ENCODE peak calls at places on chromosome 19, in four cellular contexts. One of them, this sample, is unnamed. For H3K4me1 and H3K9me3, the result is how much of the 10 kb centered on the place peaks cover.

GRCh38 chr19:3669616-3670257 is 30.5 kb downstream of the PIP5K1C start:
- DNase-seq in HepG2: no peak
- DNase-seq in ovary: no peak
- DNase-seq in sigmoid colon: no peak
- DNase-seq in this sample: no peak

GRCh38 chr19:12647490-12648071 is 19.0 kb downstream of the MAN2B1 start:
- DNase-seq in HepG2: no peak
- DNase-seq in ovary: peak
- DNase-seq in sigmoid colon: peak
- DNase-seq in this sample: peak

GRCh38 chr19:16649734-16650133 is 10.2 kb downstream of the SMIM7 start:
- DNase-seq in sigmoid colon: no peak
- DNase-seq in ovary: no peak
- DNase-seq in HepG2: no peak
- DNase-seq in this sample: no peak

GRCh38 chr19:33394006-33394722 is 20.7 kb downstream of the CEBPG start:
- DNase-seq in ovary: no peak
- DNase-seq in sigmoid colon: peak
- DNase-seq in HepG2: peak
- DNase-seq in this sample: no peak

GRCh38 chr19:5935473-5936307 is 21.6 kb downstream of the CAPS start:
- DNase-seq in sigmoid colon: no peak
- DNase-seq in HepG2: no peak
- DNase-seq in ovary: no peak
- DNase-seq in this sample: no peak

GRCh38 chr19:2648528-2648937 is 54.0 kb downstream of the GNG7 start:
- DNase-seq in HepG2: peak
- DNase-seq in sigmoid colon: peak
- DNase-seq in ovary: peak
- DNase-seq in this sample: peak

GRCh38 chr19:17329061-17329767 is 5.4 kb downstream of the ANO8 start:
- DNase-seq in ovary: no peak
- DNase-seq in sigmoid colon: no peak
- DNase-seq in HepG2: no peak
- DNase-seq in this sample: no peak

GRCh38 chr19:13689050-13689449 is 75.3 kb upstream of the MRI1 start:
- DNase-seq in ovary: no peak
- DNase-seq in sigmoid colon: no peak
- DNase-seq in HepG2: peak
- DNase-seq in this sample: no peak

GRCh38 chr19:42111811-42112210 is 20.4 kb downstream of the POU2F2 start:
- DNase-seq in sigmoid colon: no peak
- DNase-seq in ovary: no peak
- DNase-seq in HepG2: no peak
- DNase-seq in this sample: no peak

GRCh38 chr19:29843180-29844051 is 31.6 kb downstream of the CCNE1 start:
- DNase-seq in sigmoid colon: peak
- DNase-seq in ovary: peak
- DNase-seq in HepG2: no peak
- DNase-seq in this sample: peak

GRCh38 chr19:30391554-30392551 is 19.7 kb downstream of the ZNF536 start:
- DNase-seq in sigmoid colon: no peak
- DNase-seq in HepG2: no peak
- DNase-seq in ovary: no peak
- DNase-seq in this sample: no peak

GRCh38 chr19:802888-803561 is 5.8 kb downstream of the PTBP1 start:
- DNase-seq in ovary: no peak
- DNase-seq in sigmoid colon: no peak
- DNase-seq in HepG2: no peak
- DNase-seq in this sample: no peak

GRCh38 chr19:41133260-41133659 is 19.0 kb downstream of the CYP2F1 start:
- DNase-seq in HepG2: no peak
- DNase-seq in ovary: no peak
- DNase-seq in sigmoid colon: no peak
- DNase-seq in this sample: no peak

GRCh38 chr19:6828698-6829633 is 56.5 kb downstream of the VAV1 start:
- DNase-seq in ovary: no peak
- DNase-seq in sigmoid colon: no peak
- DNase-seq in HepG2: no peak
- DNase-seq in this sample: no peak

GRCh38 chr19:32819415-32820400 is 49.9 kb downstream of the SLC7A9 start:
- DNase-seq in HepG2: no peak
- DNase-seq in ovary: no peak
- DNase-seq in sigmoid colon: peak
- DNase-seq in this sample: no peak

GRCh38 chr19:48815870-48816501 is 5.2 kb upstream of the BCAT2 start:
- DNase-seq in ovary: no peak
- DNase-seq in sigmoid colon: no peak
- DNase-seq in HepG2: peak
- DNase-seq in this sample: peak

GRCh38 chr19:48817585-48818124 is 6.8 kb upstream of the BCAT2 start:
- DNase-seq in ovary: no peak
- DNase-seq in sigmoid colon: no peak
- DNase-seq in HepG2: no peak
- DNase-seq in this sample: no peak

GRCh38 chr19:48819366-48819816 is 8.6 kb upstream of the BCAT2 start:
- DNase-seq in HepG2: no peak
- DNase-seq in ovary: peak
- DNase-seq in sigmoid colon: peak
- DNase-seq in this sample: peak

GRCh38 chr19:48821633-48822032 is 10.8 kb upstream of the BCAT2 start:
- DNase-seq in ovary: no peak
- DNase-seq in HepG2: no peak
- DNase-seq in sigmoid colon: no peak
- DNase-seq in this sample: no peak

DNA sequence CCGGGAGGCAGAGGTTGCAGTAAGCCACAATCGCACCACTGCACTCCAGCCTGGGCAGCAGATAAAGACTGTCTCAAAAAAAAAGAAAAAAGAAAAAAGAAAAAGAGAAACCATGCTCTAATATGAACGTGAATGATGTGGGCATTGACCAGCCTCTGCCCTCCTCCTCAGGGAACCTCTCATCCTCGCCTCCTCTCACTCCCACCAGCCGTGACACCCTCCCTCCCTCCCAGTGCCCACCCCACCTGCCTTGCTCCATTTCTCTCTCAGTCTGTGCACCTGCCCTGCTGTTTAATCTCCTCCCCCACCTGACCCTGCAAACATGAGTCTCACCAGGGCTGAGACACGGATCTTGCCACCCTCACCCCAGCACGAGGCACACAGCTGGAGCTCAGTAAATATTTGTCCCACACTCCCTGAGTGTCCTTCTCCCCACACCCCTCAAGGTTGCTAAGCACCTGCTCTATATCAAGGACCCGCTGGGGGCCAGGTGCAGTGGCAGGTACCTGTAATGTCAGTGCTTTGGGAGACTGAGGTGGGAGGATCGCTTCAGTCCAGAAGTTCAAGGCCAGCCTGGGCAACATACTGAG is 7.5 kb upstream of the BCAT2 start:
- DNase-seq in sigmoid colon: no peak
- DNase-seq in HepG2: no peak
- DNase-seq in ovary: no peak
- DNase-seq in this sample: no peak
- H3K4me1 ChIP-seq in sigmoid colon: under half
- H3K4me1 ChIP-seq in HepG2: half or more
- H3K4me1 ChIP-seq in ovary: under half
- H3K4me1 ChIP-seq in this sample: under half

GRCh38 chr19:15452111-15453047 is 2.6 kb upstream of the WIZ start:
- DNase-seq in sigmoid colon: peak
- DNase-seq in ovary: peak
- DNase-seq in HepG2: peak
- DNase-seq in this sample: peak
- TF ChIP-seq POLR2A in sigmoid colon: no peak
- TF ChIP-seq POLR2A in ovary: peak
- TF ChIP-seq POLR2A in HepG2: no peak
- TF ChIP-seq POLR2A in this sample: peak

DNA sequence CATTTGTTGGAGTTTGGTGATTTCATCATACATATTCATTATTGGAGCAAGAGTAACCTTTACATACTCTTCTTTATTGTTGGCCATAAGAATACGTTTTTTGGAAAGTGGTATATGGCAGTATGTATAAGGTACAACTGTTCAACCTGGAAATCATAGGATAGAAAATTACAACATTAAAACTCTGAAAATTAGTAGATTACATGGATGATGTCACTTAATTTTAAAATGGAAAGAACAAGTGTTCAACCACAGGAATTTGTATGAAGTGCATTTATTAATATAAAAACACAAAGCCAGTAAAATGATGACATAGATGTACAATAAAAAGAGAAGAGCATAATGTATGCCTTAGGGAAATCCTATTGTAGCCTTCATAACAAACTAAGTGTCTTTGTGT is 7.3 kb upstream of the ZNF155 start:
- DNase-seq in ovary: no peak
- DNase-seq in sigmoid colon: no peak
- DNase-seq in HepG2: no peak
- DNase-seq in this sample: no peak
- H3K9me3 ChIP-seq in ovary: under half
- H3K9me3 ChIP-seq in sigmoid colon: under half
- H3K9me3 ChIP-seq in HepG2: under half
- H3K9me3 ChIP-seq in this sample: under half

GRCh38 chr19:4713384-4713951 is 10.2 kb downstream of the DPP9 start:
- DNase-seq in HepG2: no peak
- DNase-seq in sigmoid colon: peak
- DNase-seq in ovary: peak
- DNase-seq in this sample: peak
- H3K4me1 ChIP-seq in HepG2: half or more
- H3K4me1 ChIP-seq in sigmoid colon: under half
- H3K4me1 ChIP-seq in ovary: under half
- H3K4me1 ChIP-seq in this sample: under half

GRCh38 chr19:45506246-45506990 is 861 bp upstream of the VASP start:
- DNase-seq in HepG2: peak
- DNase-seq in sigmoid colon: peak
- DNase-seq in ovary: peak
- DNase-seq in this sample: peak
- TF ChIP-seq POLR2A in HepG2: peak
- TF ChIP-seq POLR2A in sigmoid colon: peak
- TF ChIP-seq POLR2A in ovary: peak
- TF ChIP-seq POLR2A in this sample: peak

This sample was measured in adrenal gland.